ENCODE peak calls at places on chromosomes 13 and 19, in six cellular contexts. One of them, this sample, is unnamed.

GRCh38 chr13:48778551-48779088 is 124.9 kb downstream of the CYSLTR2 start:
- DNase-seq in heart left ventricle: no peak
- DNase-seq in GM23248: no peak
- DNase-seq in cardiac muscle cell: no peak
- DNase-seq in keratinocyte: no peak
- DNase-seq in body of pancreas: no peak
- DNase-seq in this sample: no peak

GRCh38 chr19:41638624-41639023 is 11.8 kb upstream of the CEACAM4 start:
- DNase-seq in heart left ventricle: no peak
- DNase-seq in GM23248: no peak
- DNase-seq in cardiac muscle cell: no peak
- DNase-seq in keratinocyte: no peak
- DNase-seq in body of pancreas: no peak
- DNase-seq in this sample: no peak

GRCh38 chr19:53881482-53882390 is at the start of gene PRKCG:
- DNase-seq in heart left ventricle: peak; percentile 43
- DNase-seq in GM23248: peak; percentile 45
- DNase-seq in cardiac muscle cell: no peak
- DNase-seq in keratinocyte: no peak
- DNase-seq in body of pancreas: peak; percentile 51
- DNase-seq in this sample: peak; percentile 12

GRCh38 chr19:2059422-2060201 is 8.6 kb upstream of the MKNK2 start:
- DNase-seq in heart left ventricle: no peak
- DNase-seq in GM23248: peak; percentile 93
- DNase-seq in cardiac muscle cell: peak; percentile 79
- DNase-seq in keratinocyte: no peak
- DNase-seq in body of pancreas: peak; percentile 80
- DNase-seq in this sample: peak; percentile 98

GRCh38 chr13:40615619-40616018 is 50.8 kb downstream of the FOXO1 start:
- DNase-seq in heart left ventricle: no peak
- DNase-seq in GM23248: no peak
- DNase-seq in cardiac muscle cell: no peak
- DNase-seq in keratinocyte: no peak
- DNase-seq in body of pancreas: no peak
- DNase-seq in this sample: no peak

GRCh38 chr13:101360525-101360924 is 55.8 kb downstream of the NALCN start:
- DNase-seq in heart left ventricle: no peak
- DNase-seq in GM23248: no peak
- DNase-seq in cardiac muscle cell: no peak
- DNase-seq in keratinocyte: no peak
- DNase-seq in body of pancreas: no peak
- DNase-seq in this sample: no peak

GRCh38 chr19:14085309-14085995 is at the start of gene C19orf67:
- DNase-seq in heart left ventricle: no peak
- DNase-seq in GM23248: no peak
- DNase-seq in cardiac muscle cell: no peak
- DNase-seq in keratinocyte: no peak
- DNase-seq in body of pancreas: no peak
- DNase-seq in this sample: no peak

GRCh38 chr13:47945738-47946137 is 55.3 kb downstream of the SUCLA2 start:
- DNase-seq in heart left ventricle: no peak
- DNase-seq in GM23248: peak; percentile 45
- DNase-seq in cardiac muscle cell: peak; percentile 85
- DNase-seq in keratinocyte: no peak
- DNase-seq in body of pancreas: no peak
- DNase-seq in this sample: no peak

GRCh38 chr19:8577247-8577646 is at the start of gene MYO1F:
- DNase-seq in heart left ventricle: peak; percentile 74
- DNase-seq in GM23248: no peak
- DNase-seq in cardiac muscle cell: no peak
- DNase-seq in keratinocyte: no peak
- DNase-seq in body of pancreas: no peak
- DNase-seq in this sample: no peak

GRCh38 chr19:41001243-41001971 is 10.3 kb downstream of the CYP2B6 start:
- DNase-seq in heart left ventricle: no peak
- DNase-seq in GM23248: no peak
- DNase-seq in cardiac muscle cell: no peak
- DNase-seq in keratinocyte: no peak
- DNase-seq in body of pancreas: no peak
- DNase-seq in this sample: no peak

GRCh38 chr19:41909706-41910105 is 18.5 kb downstream of the ERFL start:
- DNase-seq in heart left ventricle: no peak
- DNase-seq in GM23248: no peak
- DNase-seq in cardiac muscle cell: no peak
- DNase-seq in keratinocyte: no peak
- DNase-seq in body of pancreas: no peak
- DNase-seq in this sample: no peak

GRCh38 chr13:95752677-95753076 is 75.7 kb downstream of the DNAJC3 start:
- DNase-seq in heart left ventricle: no peak
- DNase-seq in GM23248: no peak
- DNase-seq in cardiac muscle cell: no peak
- DNase-seq in keratinocyte: no peak
- DNase-seq in body of pancreas: no peak
- DNase-seq in this sample: no peak

GRCh38 chr19:43798546-43799409 is 3.5 kb downstream of the LYPD5 start:
- DNase-seq in heart left ventricle: no peak
- DNase-seq in GM23248: peak; percentile 63
- DNase-seq in cardiac muscle cell: peak; percentile 34
- DNase-seq in keratinocyte: peak; percentile 72
- DNase-seq in body of pancreas: peak; percentile 41
- DNase-seq in this sample: peak; percentile 58

GRCh38 chr13:112169941-112170822 is 103.2 kb downstream of the SOX1 start:
- DNase-seq in heart left ventricle: no peak
- DNase-seq in GM23248: no peak
- DNase-seq in cardiac muscle cell: no peak
- DNase-seq in keratinocyte: no peak
- DNase-seq in body of pancreas: no peak
- DNase-seq in this sample: no peak

GRCh38 chr13:79533781-79534400 is 52.9 kb downstream of the NDFIP2 start:
- DNase-seq in heart left ventricle: no peak
- DNase-seq in GM23248: peak; percentile 31
- DNase-seq in cardiac muscle cell: peak; percentile 20
- DNase-seq in keratinocyte: no peak
- DNase-seq in body of pancreas: no peak
- DNase-seq in this sample: no peak

GRCh38 chr19:32798201-32798600 is 71.4 kb downstream of the SLC7A9 start:
- DNase-seq in heart left ventricle: no peak
- DNase-seq in GM23248: no peak
- DNase-seq in cardiac muscle cell: no peak
- DNase-seq in keratinocyte: no peak
- DNase-seq in body of pancreas: no peak
- DNase-seq in this sample: no peak

GRCh38 chr13:43124495-43124894 is 101.1 kb downstream of the DNAJC15 start:
- DNase-seq in heart left ventricle: no peak
- DNase-seq in GM23248: no peak
- DNase-seq in cardiac muscle cell: no peak
- DNase-seq in keratinocyte: no peak
- DNase-seq in body of pancreas: no peak
- DNase-seq in this sample: no peak

GRCh38 chr19:18450934-18451836 is 13.3 kb upstream of the ISYNA1 start:
- DNase-seq in heart left ventricle: peak; percentile 87
- DNase-seq in GM23248: peak; percentile 80
- DNase-seq in cardiac muscle cell: peak; percentile 81
- DNase-seq in keratinocyte: no peak
- DNase-seq in body of pancreas: peak; percentile 90
- DNase-seq in this sample: peak; percentile 84

GRCh38 chr13:80338781-80339577 is 1.9 kb downstream of the SPRY2 start:
- DNase-seq in heart left ventricle: peak; percentile 83
- DNase-seq in GM23248: peak; percentile 94
- DNase-seq in cardiac muscle cell: peak; percentile 87
- DNase-seq in keratinocyte: no peak
- DNase-seq in body of pancreas: peak; percentile 66
- DNase-seq in this sample: peak; percentile 76

GRCh38 chr19:29622191-29623070 is 16.3 kb downstream of the POP4 start:
- DNase-seq in heart left ventricle: no peak
- DNase-seq in GM23248: no peak
- DNase-seq in cardiac muscle cell: no peak
- DNase-seq in keratinocyte: no peak
- DNase-seq in body of pancreas: no peak
- DNase-seq in this sample: no peak

GRCh38 chr19:38650911-38651584 is 3.6 kb downstream of the ACTN4 start:
- DNase-seq in heart left ventricle: no peak
- DNase-seq in GM23248: peak; percentile 94
- DNase-seq in cardiac muscle cell: peak; percentile 89
- DNase-seq in keratinocyte: no peak
- DNase-seq in body of pancreas: no peak
- DNase-seq in this sample: peak; percentile 44

GRCh38 chr19:20278342-20278741 is 111.3 kb downstream of the ZNF486 start:
- DNase-seq in heart left ventricle: no peak
- DNase-seq in GM23248: peak; percentile 71
- DNase-seq in cardiac muscle cell: no peak
- DNase-seq in keratinocyte: no peak
- DNase-seq in body of pancreas: peak; percentile 37
- DNase-seq in this sample: no peak

GRCh38 chr13:106038752-106039151 is 496.7 kb downstream of the EFNB2 start:
- DNase-seq in heart left ventricle: no peak
- DNase-seq in GM23248: peak; percentile 74
- DNase-seq in cardiac muscle cell: peak; percentile 70
- DNase-seq in keratinocyte: peak; percentile 21
- DNase-seq in body of pancreas: no peak
- DNase-seq in this sample: no peak

GRCh38 chr13:113397606-113398425 is 33.9 kb upstream of the GRTP1 start:
- DNase-seq in heart left ventricle: peak; percentile 20
- DNase-seq in GM23248: no peak
- DNase-seq in cardiac muscle cell: no peak
- DNase-seq in keratinocyte: no peak
- DNase-seq in body of pancreas: no peak
- DNase-seq in this sample: peak; percentile 27

GRCh38 chr13:42486711-42487198 is 87.2 kb upstream of the TNFSF11 start:
- DNase-seq in heart left ventricle: no peak
- DNase-seq in GM23248: peak; percentile 69
- DNase-seq in cardiac muscle cell: peak; percentile 82
- DNase-seq in keratinocyte: no peak
- DNase-seq in body of pancreas: no peak
- DNase-seq in this sample: no peak

GRCh38 chr19:7360393-7360984 is 11.8 kb downstream of the ARHGEF18 start:
- DNase-seq in heart left ventricle: no peak
- DNase-seq in GM23248: peak; percentile 24
- DNase-seq in cardiac muscle cell: peak; percentile 57
- DNase-seq in keratinocyte: no peak
- DNase-seq in body of pancreas: no peak
- DNase-seq in this sample: no peak

GRCh38 chr13:20136781-20137703 is 23.8 kb downstream of the GJA3 start:
- DNase-seq in heart left ventricle: no peak
- DNase-seq in GM23248: peak; percentile 47
- DNase-seq in cardiac muscle cell: peak; percentile 25
- DNase-seq in keratinocyte: no peak
- DNase-seq in body of pancreas: peak; percentile 70
- DNase-seq in this sample: peak; percentile 55

GRCh38 chr19:17289489-17289888 is 7.8 kb downstream of the ANKLE1 start:
- DNase-seq in heart left ventricle: peak; percentile 77
- DNase-seq in GM23248: peak; percentile 85
- DNase-seq in cardiac muscle cell: peak; percentile 95
- DNase-seq in keratinocyte: no peak
- DNase-seq in body of pancreas: peak; percentile 53
- DNase-seq in this sample: peak; percentile 42

GRCh38 chr13:80379245-80379644 is 38.3 kb upstream of the SPRY2 start:
- DNase-seq in heart left ventricle: no peak
- DNase-seq in GM23248: peak; percentile 84
- DNase-seq in cardiac muscle cell: peak; percentile 64
- DNase-seq in keratinocyte: peak; percentile 4
- DNase-seq in body of pancreas: no peak
- DNase-seq in this sample: no peak

GRCh38 chr19:41244117-41244516 is 20.1 kb upstream of the HNRNPUL1 start:
- DNase-seq in heart left ventricle: no peak
- DNase-seq in GM23248: no peak
- DNase-seq in cardiac muscle cell: no peak
- DNase-seq in keratinocyte: no peak
- DNase-seq in body of pancreas: no peak
- DNase-seq in this sample: no peak

GRCh38 chr19:38375098-38375493 is 725 bp downstream of the PSMD8 start:
- DNase-seq in heart left ventricle: no peak
- DNase-seq in GM23248: no peak
- DNase-seq in cardiac muscle cell: no peak
- DNase-seq in keratinocyte: no peak
- DNase-seq in body of pancreas: no peak
- DNase-seq in this sample: no peak

GRCh38 chr19:6211632-6212402 is 68.0 kb downstream of the MLLT1 start:
- DNase-seq in heart left ventricle: no peak
- DNase-seq in GM23248: no peak
- DNase-seq in cardiac muscle cell: no peak
- DNase-seq in keratinocyte: no peak
- DNase-seq in body of pancreas: no peak
- DNase-seq in this sample: no peak
- H3K4me1 ChIP-seq in heart left ventricle: peaks cover 2% of the 10 kb centered on the region
- H3K4me1 ChIP-seq in GM23248: no peaks in the 10 kb centered on the region
- H3K4me1 ChIP-seq in cardiac muscle cell: peaks cover 8% of the 10 kb centered on the region
- H3K4me1 ChIP-seq in keratinocyte: no peaks in the 10 kb centered on the region
- H3K4me1 ChIP-seq in body of pancreas: no peaks in the 10 kb centered on the region
- H3K4me1 ChIP-seq in this sample: peaks cover 9% of the 10 kb centered on the region

DNA sequence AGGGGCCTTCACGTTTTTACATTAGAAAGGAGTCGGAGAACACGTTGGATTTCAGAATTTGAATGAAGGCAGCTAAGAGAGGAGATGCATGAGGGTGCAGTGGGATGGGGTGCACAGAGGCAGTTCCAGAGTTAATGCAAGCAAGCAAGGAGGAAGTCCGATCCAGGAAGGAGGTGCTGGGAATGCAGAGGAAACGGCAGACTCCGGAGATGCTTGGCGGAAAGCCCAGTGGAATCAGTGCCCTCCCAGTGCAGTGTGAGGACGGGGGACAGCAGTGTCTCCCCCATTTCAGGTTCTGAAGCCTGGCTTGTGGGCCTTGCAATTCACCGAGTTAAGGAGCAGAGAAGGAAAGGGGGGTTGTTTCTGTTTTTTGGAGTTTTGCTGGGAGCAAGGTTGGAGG is 100.4 kb downstream of the COL4A2 start:
- DNase-seq in heart left ventricle: no peak
- DNase-seq in GM23248: no peak
- DNase-seq in cardiac muscle cell: no peak
- DNase-seq in keratinocyte: no peak
- DNase-seq in body of pancreas: no peak
- DNase-seq in this sample: no peak
- H3K4me1 ChIP-seq in heart left ventricle: peaks cover 80% of the 10 kb centered on the region
- H3K4me1 ChIP-seq in GM23248: peaks cover 53% of the 10 kb centered on the region
- H3K4me1 ChIP-seq in cardiac muscle cell: peaks cover 11% of the 10 kb centered on the region
- H3K4me1 ChIP-seq in keratinocyte: peaks cover 20% of the 10 kb centered on the region
- H3K4me1 ChIP-seq in body of pancreas: peaks cover 15% of the 10 kb centered on the region
- H3K4me1 ChIP-seq in this sample: peaks cover 25% of the 10 kb centered on the region

DNA sequence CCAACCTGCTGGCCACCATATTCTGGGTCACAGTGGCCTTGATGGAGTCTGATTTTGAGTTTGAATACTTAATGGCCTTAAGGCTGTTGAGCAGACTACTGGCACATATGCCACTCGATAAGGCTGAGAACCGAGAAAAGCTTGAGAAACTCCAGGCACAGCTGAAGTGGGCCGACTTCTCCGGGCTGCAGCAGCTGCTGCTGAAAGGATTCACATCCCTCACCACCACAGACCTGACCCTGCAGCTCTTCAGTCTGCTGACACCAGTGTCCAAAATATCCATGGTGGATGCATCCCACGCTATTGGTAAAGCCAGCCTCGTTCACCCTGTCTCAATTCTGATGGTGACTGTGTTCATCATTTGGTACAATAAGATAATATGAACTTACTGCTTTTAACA is 77.5 kb downstream of the ZAR1L start:
- DNase-seq in heart left ventricle: no peak
- DNase-seq in GM23248: no peak
- DNase-seq in cardiac muscle cell: no peak
- DNase-seq in keratinocyte: no peak
- DNase-seq in body of pancreas: no peak
- DNase-seq in this sample: no peak
- H3K4me1 ChIP-seq in heart left ventricle: peaks cover 15% of the 10 kb centered on the region
- H3K4me1 ChIP-seq in GM23248: no peaks in the 10 kb centered on the region
- H3K4me1 ChIP-seq in cardiac muscle cell: no peaks in the 10 kb centered on the region
- H3K4me1 ChIP-seq in keratinocyte: no peaks in the 10 kb centered on the region
- H3K4me1 ChIP-seq in body of pancreas: no peaks in the 10 kb centered on the region
- H3K4me1 ChIP-seq in this sample: no peaks in the 10 kb centered on the region

GRCh38 chr13:23044906-23045305 is 135.9 kb upstream of the SGCG start:
- DNase-seq in heart left ventricle: no peak
- DNase-seq in GM23248: no peak
- DNase-seq in cardiac muscle cell: no peak
- DNase-seq in keratinocyte: no peak
- DNase-seq in body of pancreas: no peak
- DNase-seq in this sample: no peak
- H3K4me1 ChIP-seq in heart left ventricle: no peaks in the 10 kb centered on the region
- H3K4me1 ChIP-seq in GM23248: no peaks in the 10 kb centered on the region
- H3K4me1 ChIP-seq in cardiac muscle cell: no peaks in the 10 kb centered on the region
- H3K4me1 ChIP-seq in keratinocyte: no peaks in the 10 kb centered on the region
- H3K4me1 ChIP-seq in body of pancreas: no peaks in the 10 kb centered on the region
- H3K4me1 ChIP-seq in this sample: no peaks in the 10 kb centered on the region

This sample was measured in thyroid gland.